ENCODE peak calls at places on chromosomes 4 and X, in four cellular contexts. M, X, U and B are unnamed samples.

GRCh38 chr4:118888666-118889312 is at the start of gene SYNPO2:
- DNase-seq in M (peak), X (peak), U (peak), B (peak)

GRCh38 chr4:139386421-139386820 is 67.5 kb upstream of the RAB33B start:
- DNase-seq in M (no peak), X (no peak), U (no peak), B (no peak)

GRCh38 chr4:22217480-22217879 is 268.9 kb upstream of the KCNIP4 start:
- DNase-seq in M (no peak), X (no peak), U (no peak), B (no peak)

GRCh38 chr4:2781911-2782310 is 11.0 kb upstream of the SH3BP2 start:
- DNase-seq in M (no peak), X (no peak), U (no peak), B (no peak)

GRCh38 chrX:31243804-31244203 is 172.0 kb upstream of the FTHL17 start:
- DNase-seq in M (no peak), X (no peak), U (no peak), B (no peak)

GRCh38 chr4:124810814-124811213 is 98.3 kb upstream of the ANKRD50 start:
- DNase-seq in M (no peak), X (no peak), U (no peak), B (no peak)

GRCh38 chr4:76476606-76477005 is 41.6 kb downstream of the SHROOM3 start:
- DNase-seq in M (no peak), X (no peak), U (no peak), B (no peak)

GRCh38 chr4:19857405-19857804 is 394.3 kb upstream of the SLIT2 start:
- DNase-seq in M (no peak), X (peak), U (no peak), B (no peak)

GRCh38 chr4:2408976-2409375 is 9.5 kb downstream of the ZFYVE28 start:
- DNase-seq in M (no peak), X (no peak), U (no peak), B (no peak)

GRCh38 chrX:45851434-45851991 is 650.8 kb upstream of the DIPK2B start:
- DNase-seq in M (no peak), X (no peak), U (peak), B (no peak)

GRCh38 chr4:119209077-119209476 is 3.4 kb upstream of the USP53 start:
- DNase-seq in M (no peak), X (peak), U (no peak), B (no peak)

GRCh38 chrX:2474963-2475726 is 25.6 kb downstream of the DHRSX start:
- DNase-seq in M (no peak), X (no peak), U (no peak), B (no peak)

GRCh38 chrX:38220024-38220935 is at the start of gene SRPX:
- DNase-seq in M (peak), X (peak), U (peak), B (no peak)

GRCh38 chr4:122978109-122978508 is 55.7 kb upstream of the NUDT6 start:
- DNase-seq in M (no peak), X (no peak), U (no peak), B (no peak)

GRCh38 chr4:38092701-38093100 is 132.5 kb downstream of the PTTG2 start:
- DNase-seq in M (no peak), X (peak), U (no peak), B (no peak)

GRCh38 chrX:124098089-124098488 is 136.6 kb downstream of the STAG2 start:
- DNase-seq in M (peak), X (peak), U (no peak), B (peak)

GRCh38 chr4:54661156-54661555 is 3.4 kb downstream of the KIT start:
- DNase-seq in M (peak), X (peak), U (no peak), B (no peak)

GRCh38 chrX:74493806-74494205 is 72.5 kb downstream of the SLC16A2 start:
- DNase-seq in M (no peak), X (no peak), U (no peak), B (no peak)

GRCh38 chr4:110508827-110509446 is 33.0 kb downstream of the ENPEP start:
- DNase-seq in M (peak), X (peak), U (no peak), B (no peak)

GRCh38 chr4:77010841-77011354 is 61.3 kb downstream of the SEPTIN11 start:
- DNase-seq in M (no peak), X (peak), U (no peak), B (no peak)

GRCh38 chr4:161238033-161238432 is 925.8 kb downstream of the FSTL5 start:
- DNase-seq in M (no peak), X (no peak), U (no peak), B (no peak)

GRCh38 chrX:37646254-37646653 is 39.3 kb upstream of the XK start:
- DNase-seq in M (no peak), X (no peak), U (no peak), B (no peak)